ENCODE peak calls at places on chromosome 1, in six cellular contexts. T, C, B, A, D and R are unnamed samples.

GRCh38 chr1:170661646-170662411 is 2.1 kb upstream of the PRRX1 start:
- DNase-seq in T (no peak), B (peak; percentile 18), A (peak; percentile 79), C (no peak), D (no peak), R (no peak)

GRCh38 chr1:108856994-108857393 is at the start of gene AKNAD1:
- DNase-seq in A (no peak), B (no peak), T (no peak), D (no peak), C (no peak), R (no peak)

GRCh38 chr1:62673629-62674028 is 14.6 kb downstream of the DOCK7 start:
- DNase-seq in T (no peak), B (no peak), A (no peak), C (no peak), D (no peak), R (no peak)

GRCh38 chr1:113913312-113913668 is 8.2 kb downstream of the DCLRE1B start:
- DNase-seq in C (no peak), D (no peak), B (no peak), A (no peak), T (no peak), R (no peak)

GRCh38 chr1:214993419-214993818 is 89.1 kb upstream of the KCNK2 start:
- DNase-seq in D (no peak), A (no peak), T (no peak), C (no peak), B (no peak), R (no peak)

GRCh38 chr1:58858344-58858673 is 74.5 kb upstream of the JUN start:
- DNase-seq in D (no peak), A (no peak), C (peak; percentile 46), T (peak; percentile 30), B (no peak), R (peak; percentile 64)

GRCh38 chr1:95701450-95702173 is 467.6 kb downstream of the RWDD3 start:
- DNase-seq in A (no peak), T (no peak), D (no peak), C (no peak), B (no peak), R (no peak)

GRCh38 chr1:30757196-30757949 is at the start of gene LAPTM5:
- DNase-seq in A (no peak), D (peak; percentile 57), T (peak; percentile 69), C (peak; percentile 80), B (no peak), R (peak; percentile 54)

GRCh38 chr1:223551610-223552009 is 113.9 kb downstream of the CAPN8 start:
- DNase-seq in B (no peak), T (no peak), D (no peak), A (no peak), C (no peak), R (no peak)

GRCh38 chr1:156842618-156843300 is 16.2 kb downstream of the INSRR start:
- DNase-seq in T (no peak), A (no peak), D (no peak), C (no peak), B (no peak), R (no peak)

GRCh38 chr1:240091614-240092300 is at the start of gene FMN2:
- DNase-seq in D (no peak), T (no peak), B (peak; percentile 49), A (peak; percentile 78), C (no peak), R (peak; percentile 21)

GRCh38 chr1:175131100-175131499 is 61.5 kb downstream of the KIAA0040 start:
- DNase-seq in C (no peak), A (no peak), T (no peak), B (no peak), D (no peak), R (no peak)

GRCh38 chr1:234711400-234711799 is 101.4 kb upstream of the IRF2BP2 start:
- DNase-seq in A (no peak), B (no peak), C (no peak), T (no peak), D (no peak), R (no peak)

GRCh38 chr1:78102082-78102481 is 56.3 kb downstream of the GIPC2 start:
- DNase-seq in B (no peak), C (no peak), T (no peak), A (no peak), D (no peak), R (no peak)

GRCh38 chr1:160361199-160361598 is 5.7 kb upstream of the NHLH1 start:
- DNase-seq in T (no peak), D (no peak), C (no peak), B (no peak), A (no peak), R (no peak)

GRCh38 chr1:103525114-103525606 is 339 bp upstream of the RNPC3 start:
- DNase-seq in D (no peak), C (no peak), B (no peak), A (peak; percentile 71), T (peak; percentile 51), R (peak; percentile 23)

GRCh38 chr1:59389847-59390246 is 93.0 kb downstream of the FGGY start:
- DNase-seq in A (no peak), C (no peak), D (no peak), T (no peak), B (no peak), R (no peak)

GRCh38 chr1:79745928-79746327 is 739.4 kb upstream of the ADGRL4 start:
- DNase-seq in T (no peak), B (no peak), C (no peak), A (no peak), D (no peak), R (no peak)

GRCh38 chr1:12678350-12678749 is 34.5 kb downstream of the AADACL4 start:
- DNase-seq in D (no peak), C (no peak), A (no peak), B (no peak), T (no peak), R (no peak)